ENCODE peak calls at places on chromosomes 5 and 9, in ten cellular contexts. D is astrocyte of the cerebellum; S is lung; L is tibial nerve; I is NB4; B is HCT116; F is SK-N-SH; Z is mesothelial cell of epicardium; T is CD4-positive, alpha-beta T cell; Q is H9. Y is an unnamed sample.

GRCh38 chr5:67537439-67538342 is 341.1 kb upstream of the CD180 start:
- DNase-seq in F (no peak), Z (no peak), D (peak), I (no peak), Q (no peak), L (no peak), T (no peak), S (no peak), B (no peak), Y (no peak)

GRCh38 chr9:5361326-5362005 is 21.8 kb upstream of the RLN1 start:
- DNase-seq in Z (no peak), B (no peak), I (no peak), Q (no peak), T (no peak), D (no peak), L (no peak), S (no peak), F (no peak), Y (no peak)

GRCh38 chr5:149215478-149216042 is 56.1 kb upstream of the AFAP1L1 start:
- DNase-seq in B (no peak), D (no peak), Q (peak), S (no peak), F (no peak), Z (no peak), T (no peak), L (no peak), I (peak), Y (no peak)

GRCh38 chr9:107242073-107243063 is 40.7 kb upstream of the RAD23B start:
- DNase-seq in Z (no peak), B (no peak), S (no peak), L (no peak), Q (no peak), T (no peak), D (no peak), F (no peak), I (no peak), Y (no peak)

GRCh38 chr5:145975361-145976066 is 39.1 kb downstream of the SH3RF2 start:
- DNase-seq in T (no peak), S (no peak), Z (no peak), L (no peak), I (peak), F (peak), Q (no peak), D (peak), B (peak), Y (no peak)

GRCh38 chr5:67731886-67732285 is 483.7 kb upstream of the PIK3R1 start:
- DNase-seq in S (no peak), F (no peak), D (no peak), L (no peak), B (no peak), T (no peak), Q (no peak), Z (no peak), I (no peak), Y (no peak)

GRCh38 chr5:92678576-92679105 is 902.4 kb downstream of the NR2F1-AS1 start:
- DNase-seq in F (peak), L (no peak), B (peak), S (no peak), T (no peak), Z (no peak), I (no peak), D (no peak), Q (no peak), Y (no peak)

GRCh38 chr9:127801955-127802575 is 617 bp upstream of the FPGS start:
- DNase-seq in Q (no peak), L (no peak), F (no peak), B (no peak), I (peak), Z (no peak), S (no peak), T (no peak), D (no peak), Y (no peak)

GRCh38 chr5:91366571-91366970 is 16.5 kb downstream of the ARRDC3 start:
- DNase-seq in F (no peak), Q (no peak), I (no peak), B (no peak), T (no peak), S (no peak), L (no peak), Z (no peak), D (no peak), Y (no peak)

GRCh38 chr5:78568212-78568611 is 80.4 kb downstream of the LHFPL2 start:
- DNase-seq in Z (no peak), L (peak), S (no peak), D (no peak), Q (no peak), T (no peak), I (no peak), B (no peak), F (no peak), Y (no peak)

GRCh38 chr9:14690986-14691730 is 2.1 kb downstream of the ZDHHC21 start:
- DNase-seq in D (no peak), Z (no peak), B (no peak), I (peak), S (no peak), Q (no peak), T (no peak), F (no peak), L (no peak), Y (no peak)

GRCh38 chr5:137622850-137623249 is 113.0 kb downstream of the KLHL3 start:
- DNase-seq in Q (no peak), S (peak), I (peak), L (peak), T (no peak), B (no peak), Z (no peak), F (no peak), D (no peak), Y (no peak)

GRCh38 chr5:1050449-1051365 is 42.1 kb downstream of the NKD2 start:
- DNase-seq in I (peak), B (no peak), Q (no peak), Z (no peak), T (no peak), L (no peak), D (no peak), S (no peak), F (peak), Y (no peak)

GRCh38 chr9:105243015-105243686 is 1.3 kb upstream of the SLC44A1 start:
- DNase-seq in D (no peak), B (no peak), L (no peak), Z (no peak), F (peak), I (peak), T (no peak), Q (no peak), S (no peak), Y (no peak)

GRCh38 chr5:77844408-77845272 is 68.5 kb upstream of the TBCA start:
- DNase-seq in T (no peak), Q (no peak), Z (no peak), D (no peak), F (peak), B (no peak), S (no peak), I (no peak), L (no peak), Y (peak)

GRCh38 chr5:172479034-172479783 is 24.9 kb upstream of the SH3PXD2B start:
- DNase-seq in Z (peak), L (peak), Q (peak), I (peak), S (peak), T (peak), F (peak), D (peak), B (peak), Y (peak)

GRCh38 chr5:169013846-169014245 is 287.1 kb downstream of the SLIT3 start:
- DNase-seq in T (no peak), Q (no peak), I (peak), Z (no peak), B (no peak), D (no peak), S (no peak), F (no peak), L (no peak), Y (no peak)

GRCh38 chr5:146283344-146283761 is 55.3 kb upstream of the POU4F3 start:
- DNase-seq in Z (no peak), S (no peak), T (no peak), I (no peak), L (no peak), B (peak), D (peak), Q (no peak), F (no peak), Y (no peak)

GRCh38 chr5:33313150-33313549 is 127.6 kb upstream of the TARS1 start:
- DNase-seq in Q (no peak), L (no peak), I (no peak), D (no peak), S (no peak), T (no peak), Z (no peak), B (peak), F (no peak), Y (no peak)

GRCh38 chr5:126464959-126465358 is 41.8 kb downstream of the GRAMD2B start:
- DNase-seq in L (no peak), Q (no peak), Z (no peak), B (no peak), I (no peak), S (no peak), D (no peak), T (no peak), F (no peak), Y (no peak)

GRCh38 chr9:2050236-2050635 is 35.1 kb downstream of the SMARCA2 start:
- DNase-seq in Z (no peak), L (no peak), B (no peak), I (no peak), D (no peak), S (no peak), F (no peak), Q (no peak), T (no peak), Y (no peak)

GRCh38 chr5:77770293-77771005 is 5.7 kb downstream of the TBCA start:
- DNase-seq in L (no peak), S (no peak), I (no peak), Z (no peak), B (no peak), D (no peak), Q (no peak), F (no peak), T (no peak), Y (no peak)

GRCh38 chr5:127042593-127042992 is 12.2 kb upstream of the MARCHF3 start:
- DNase-seq in T (no peak), B (no peak), Q (no peak), I (peak), D (no peak), Z (no peak), L (no peak), F (peak), S (no peak), Y (no peak)

GRCh38 chr9:81819859-81820546 is 108.2 kb upstream of the SPATA31D4 start:
- DNase-seq in T (no peak), D (no peak), Q (peak), L (no peak), S (no peak), I (no peak), B (no peak), F (no peak), Z (no peak), Y (no peak)

GRCh38 chr9:33220681-33221567 is 19.0 kb upstream of the SPINK4 start:
- DNase-seq in T (no peak), F (no peak), L (no peak), B (no peak), S (no peak), Q (no peak), D (no peak), I (peak), Z (no peak), Y (no peak)

GRCh38 chr5:175616083-175616482 is 41.8 kb upstream of the HRH2 start:
- DNase-seq in I (no peak), F (no peak), T (no peak), L (no peak), D (no peak), Z (no peak), S (no peak), B (no peak), Q (no peak), Y (no peak)

GRCh38 chr9:99431103-99431502 is 209.0 kb downstream of the SEC61B start:
- DNase-seq in L (no peak), Z (no peak), F (no peak), I (no peak), B (no peak), Q (no peak), T (no peak), S (no peak), D (peak), Y (no peak)

GRCh38 chr9:97556721-97557605 is 55.5 kb downstream of the TMOD1 start:
- DNase-seq in T (no peak), L (peak), Q (no peak), F (no peak), D (no peak), Z (no peak), S (no peak), I (no peak), B (no peak), Y (no peak)

GRCh38 chr5:38208782-38209378 is 49.5 kb upstream of the EGFLAM start:
- DNase-seq in I (peak), S (no peak), Z (no peak), Q (peak), T (no peak), B (peak), F (peak), L (no peak), D (peak), Y (no peak)

DNA sequence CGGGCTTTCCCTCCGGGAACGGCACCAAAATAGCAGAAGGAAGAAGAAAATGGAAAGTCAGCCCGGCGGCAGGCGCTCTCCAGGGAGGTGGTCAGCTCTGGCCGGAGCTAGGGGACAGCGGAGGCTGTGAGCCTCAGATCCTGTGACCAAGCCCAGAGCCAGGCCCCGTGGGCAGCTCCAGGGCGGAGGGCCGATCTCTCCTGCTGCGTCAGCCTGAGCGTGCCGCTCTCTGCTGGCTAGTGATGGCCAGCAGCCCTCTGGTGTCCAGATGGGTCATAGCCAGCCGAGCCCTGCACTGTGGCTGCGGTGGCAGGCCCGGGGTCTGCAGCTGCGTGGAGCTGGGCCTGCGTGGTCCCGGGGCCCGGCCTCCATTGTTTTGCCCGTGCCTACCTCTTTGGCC is 16.9 kb upstream of the NRARP start:
- DNase-seq in Q (peak), B (no peak), L (no peak), I (no peak), S (no peak), Z (no peak), F (peak), D (no peak), T (no peak), Y (no peak)
- TF ChIP-seq CTCF in Q (peak), B (peak), L (peak), I (no peak), S (peak), Z (no peak), F (no peak), D (peak), T (no peak), Y (no peak)

GRCh38 chr9:110579763-110580255 is 268 bp upstream of the SVEP1 start:
- DNase-seq in B (no peak), Q (peak), L (no peak), Z (no peak), I (no peak), D (peak), S (no peak), F (peak), T (no peak), Y (no peak)

GRCh38 chr9:110578896-110579752 is at the start of gene SVEP1:
- DNase-seq in L (peak), S (no peak), Q (peak), T (no peak), D (no peak), Z (peak), I (no peak), F (peak), B (no peak), Y (no peak)

GRCh38 chr9:110580850-110581249 is 1.3 kb upstream of the SVEP1 start:
- DNase-seq in B (no peak), L (no peak), F (no peak), D (no peak), I (no peak), Z (no peak), T (no peak), Q (no peak), S (no peak), Y (no peak)

GRCh38 chr9:110582156-110582555 is 2.6 kb upstream of the SVEP1 start:
- DNase-seq in Q (peak), T (no peak), D (no peak), F (no peak), Z (no peak), B (no peak), L (no peak), I (no peak), S (no peak), Y (no peak)

DNA sequence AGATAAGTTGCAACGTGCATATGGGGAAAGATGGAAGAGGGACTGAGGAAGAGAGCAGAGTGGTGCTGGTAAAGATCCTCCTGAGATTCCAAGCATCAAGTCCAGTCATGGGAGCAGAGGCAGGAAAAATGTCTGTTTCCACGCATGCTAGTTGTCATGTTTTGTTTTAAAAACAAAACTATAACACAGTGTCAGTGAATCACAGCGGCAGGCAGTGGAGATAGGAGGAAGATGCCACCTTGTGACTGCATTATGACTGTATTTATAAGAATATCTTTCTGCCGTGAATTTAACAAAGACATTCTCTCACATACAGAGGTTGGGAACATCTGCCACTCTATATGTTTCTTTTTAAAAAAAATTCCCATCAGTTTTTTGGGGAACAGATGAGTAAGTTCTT is 3.7 kb upstream of the SVEP1 start:
- DNase-seq in S (no peak), F (no peak), B (no peak), T (no peak), Q (no peak), I (no peak), L (no peak), Z (no peak), D (no peak), Y (no peak)
- TF ChIP-seq CTCF in S (no peak), F (peak), B (peak), T (no peak), Q (no peak), I (no peak), L (no peak), Z (no peak), D (no peak), Y (no peak)

DNA sequence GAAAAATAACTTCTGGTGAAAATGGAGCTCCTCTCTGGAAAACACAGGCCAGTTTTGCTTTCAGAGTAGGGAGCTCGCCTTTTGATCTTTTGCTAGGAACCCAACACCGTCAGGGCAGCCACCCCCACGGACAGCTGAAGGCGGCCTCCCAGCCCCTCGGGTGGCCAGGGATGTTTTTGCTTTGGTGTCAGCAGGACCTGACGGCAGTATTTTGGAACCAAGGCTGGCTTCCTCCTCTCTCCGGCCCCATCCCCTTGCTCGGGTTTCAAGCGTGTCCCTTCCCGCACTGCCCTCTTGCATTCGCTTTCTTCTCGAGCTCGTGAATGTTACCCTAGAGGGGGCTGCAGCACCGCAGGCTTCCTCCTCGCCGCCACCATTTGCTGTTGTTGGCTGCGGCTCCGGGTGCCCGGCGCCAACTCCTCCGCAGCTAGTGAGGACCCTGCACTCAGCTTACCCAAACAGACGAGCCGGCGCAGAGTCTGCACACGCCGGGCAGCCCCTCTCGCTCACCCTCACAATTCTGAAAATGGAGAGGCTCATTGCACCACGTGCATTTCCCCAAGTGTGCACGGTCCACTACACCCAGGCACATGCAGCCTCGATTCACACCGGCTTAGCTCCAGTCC is 35.5 kb upstream of the ADAMTSL1 start:
- DNase-seq in L (no peak), Z (peak), D (no peak), B (no peak), Q (peak), F (peak), I (no peak), T (no peak), S (no peak), Y (no peak)
- TF ChIP-seq CTCF in L (no peak), Z (no peak), D (peak), B (no peak), Q (peak), F (peak), I (no peak), T (no peak), S (no peak), Y (no peak)

GRCh38 chr5:66207800-66208561 is 63.9 kb downstream of the SREK1 start:
- DNase-seq in S (no peak), T (no peak), F (no peak), I (no peak), Q (no peak), D (no peak), L (no peak), Z (no peak), B (no peak), Y (no peak)
- TF ChIP-seq CTCF in S (no peak), T (no peak), F (no peak), I (no peak), Q (no peak), D (no peak), L (no peak), Z (no peak), B (no peak), Y (no peak)

GRCh38 chr5:119943148-119943547 is 313.8 kb downstream of the FAM170A start:
- DNase-seq in T (no peak), I (peak), Z (no peak), Q (no peak), S (no peak), D (peak), L (no peak), F (no peak), B (no peak), Y (no peak)
- TF ChIP-seq CTCF in T (no peak), I (no peak), Z (no peak), Q (no peak), S (no peak), D (no peak), L (no peak), F (peak), B (no peak), Y (no peak)